ENCODE peak calls at places on chromosomes 12 and 14, in ten cellular contexts. V is tibial nerve, S is GM23338, D is testis, M is cardiac fibroblast, W is HepG2, T is AG10803, G is heart right ventricle, F is AG04450, X is gastrocnemius medialis. A is an unnamed sample.

GRCh38 chr12:41486718-41487117 is 298.6 kb downstream of the PDZRN4 start:
- DNase-seq in F (peak), D (no peak), G (no peak), T (peak), M (peak), V (no peak), W (no peak), S (peak), X (no peak), A (no peak)

GRCh38 chr12:95446511-95446910 is 27.4 kb upstream of the METAP2 start:
- DNase-seq in T (peak), W (peak), X (no peak), G (peak), D (peak), F (no peak), S (peak), V (peak), M (peak), A (peak)

GRCh38 chr12:65960820-65961691 is 136.8 kb downstream of the HMGA2 start:
- DNase-seq in M (no peak), X (no peak), S (no peak), W (peak), T (no peak), V (no peak), D (no peak), F (no peak), G (no peak), A (no peak)

GRCh38 chr12:121786441-121786825 is 7.1 kb downstream of the RHOF start:
- DNase-seq in M (peak), T (peak), X (peak), V (no peak), S (no peak), G (no peak), D (no peak), W (peak), F (peak), A (peak)

GRCh38 chr12:121812921-121813896 is 9.4 kb downstream of the SETD1B start:
- DNase-seq in X (no peak), S (no peak), V (peak), F (no peak), W (no peak), T (peak), G (no peak), M (peak), D (peak), A (peak)

GRCh38 chr12:50615534-50616296 is 110.9 kb downstream of the DIP2B start:
- DNase-seq in V (no peak), S (no peak), X (no peak), W (no peak), M (no peak), G (no peak), D (no peak), T (peak), F (no peak), A (no peak)

GRCh38 chr12:1047898-1048660 is 57.1 kb downstream of the ERC1 start:
- DNase-seq in G (no peak), V (no peak), T (peak), W (no peak), F (no peak), X (no peak), S (peak), M (peak), D (peak), A (no peak)

GRCh38 chr14:55707365-55707804 is 127.4 kb downstream of the KTN1 start:
- DNase-seq in W (peak), F (no peak), S (peak), X (no peak), G (no peak), D (no peak), V (peak), T (peak), M (peak), A (no peak)

GRCh38 chr12:100718212-100718611 is 76.4 kb upstream of the ANO4 start:
- DNase-seq in S (no peak), T (peak), W (no peak), F (no peak), D (no peak), G (no peak), M (peak), X (no peak), V (no peak), A (no peak)

GRCh38 chr12:46264057-46264456 is 4.8 kb downstream of the SLC38A1 start:
- DNase-seq in T (peak), S (no peak), V (no peak), G (no peak), D (no peak), F (no peak), X (no peak), M (peak), W (no peak), A (no peak)

GRCh38 chr14:63663428-63664142 is 21.9 kb upstream of the WDR89 start:
- DNase-seq in F (no peak), G (no peak), T (no peak), V (no peak), M (peak), D (no peak), S (no peak), X (no peak), W (peak), A (no peak)

GRCh38 chr12:97109441-97109840 is 202.4 kb downstream of the NEDD1 start:
- DNase-seq in D (no peak), W (no peak), G (no peak), F (no peak), S (no peak), V (no peak), T (no peak), X (no peak), M (no peak), A (no peak)
- TF ChIP-seq CTCF in D (no peak), W (no peak), G (no peak), F (no peak), S (no peak), V (no peak), T (no peak), X (no peak), M (no peak), A (no peak)

GRCh38 chr12:104226672-104227071 is 11.1 kb downstream of the TXNRD1 start:
- DNase-seq in M (peak), T (peak), V (no peak), W (no peak), X (no peak), S (no peak), F (no peak), D (no peak), G (no peak), A (no peak)

GRCh38 chr12:104234926-104235499 is 19.4 kb downstream of the TXNRD1 start:
- DNase-seq in D (no peak), W (no peak), G (no peak), M (no peak), F (no peak), S (no peak), T (no peak), X (no peak), V (no peak), A (no peak)

GRCh38 chr12:104232609-104233280 is 17.2 kb downstream of the TXNRD1 start:
- DNase-seq in S (no peak), V (no peak), D (no peak), M (no peak), F (no peak), X (no peak), W (no peak), G (no peak), T (no peak), A (no peak)

GRCh38 chr12:104230704-104231103 is 15.1 kb downstream of the TXNRD1 start:
- DNase-seq in F (no peak), V (no peak), G (no peak), T (no peak), X (no peak), W (no peak), S (peak), M (no peak), D (no peak), A (no peak)

GRCh38 chr12:104230304-104230703 is 14.7 kb downstream of the TXNRD1 start:
- DNase-seq in S (no peak), X (no peak), W (no peak), D (no peak), F (no peak), M (no peak), V (no peak), T (no peak), G (no peak), A (no peak)
- TF ChIP-seq CTCF in S (no peak), X (no peak), W (no peak), D (peak), F (no peak), M (peak), V (no peak), T (no peak), G (peak), A (no peak)

DNA sequence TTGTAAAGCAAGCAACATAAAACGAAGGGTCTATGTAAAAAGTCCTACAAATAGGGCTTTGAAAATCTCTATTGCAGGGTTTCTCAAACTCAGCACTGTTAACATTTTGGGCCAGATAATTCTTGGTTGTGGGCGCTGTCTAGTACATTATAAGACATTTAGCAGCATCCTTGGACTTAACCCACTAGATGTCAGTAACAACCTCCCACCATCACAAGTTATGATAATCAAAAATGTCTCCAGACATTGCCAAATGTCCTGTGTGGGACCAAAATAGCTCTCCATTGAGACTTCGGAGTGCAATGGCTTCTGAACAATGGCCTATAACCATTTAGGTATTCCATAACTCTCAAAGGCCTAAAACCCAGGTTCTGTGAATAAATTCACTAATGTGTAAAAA is 22.9 kb upstream of the DHRS7 start:
- DNase-seq in D (no peak), V (no peak), S (no peak), G (no peak), X (no peak), M (peak), T (no peak), F (no peak), W (no peak), A (no peak)
- TF ChIP-seq CTCF in D (no peak), V (no peak), S (no peak), G (peak), X (no peak), M (no peak), T (no peak), F (no peak), W (no peak), A (no peak)

GRCh38 chr14:30339311-30339901 is 219.6 kb upstream of the G2E3 start:
- DNase-seq in S (no peak), D (no peak), G (no peak), X (no peak), M (no peak), W (no peak), V (no peak), F (no peak), T (no peak), A (no peak)
- TF ChIP-seq CTCF in S (no peak), D (no peak), G (no peak), X (no peak), M (no peak), W (no peak), V (no peak), F (no peak), T (no peak), A (no peak)

GRCh38 chr12:113929312-113929989 is 36.7 kb downstream of the RBM19 start:
- DNase-seq in F (no peak), G (no peak), W (no peak), V (no peak), D (no peak), M (no peak), S (no peak), T (no peak), X (no peak), A (no peak)

GRCh38 chr12:113930249-113930648 is 35.9 kb downstream of the RBM19 start:
- DNase-seq in F (no peak), X (no peak), S (no peak), T (no peak), D (no peak), G (no peak), M (no peak), V (no peak), W (no peak), A (no peak)

GRCh38 chr12:113924341-113924740 is 41.8 kb downstream of the RBM19 start:
- DNase-seq in M (no peak), T (no peak), V (no peak), W (no peak), S (no peak), D (no peak), G (no peak), X (no peak), F (no peak), A (no peak)

GRCh38 chr12:113923251-113923650 is 42.9 kb downstream of the RBM19 start:
- DNase-seq in D (no peak), V (no peak), F (no peak), W (no peak), M (no peak), X (no peak), S (no peak), G (no peak), T (no peak), A (no peak)

DNA sequence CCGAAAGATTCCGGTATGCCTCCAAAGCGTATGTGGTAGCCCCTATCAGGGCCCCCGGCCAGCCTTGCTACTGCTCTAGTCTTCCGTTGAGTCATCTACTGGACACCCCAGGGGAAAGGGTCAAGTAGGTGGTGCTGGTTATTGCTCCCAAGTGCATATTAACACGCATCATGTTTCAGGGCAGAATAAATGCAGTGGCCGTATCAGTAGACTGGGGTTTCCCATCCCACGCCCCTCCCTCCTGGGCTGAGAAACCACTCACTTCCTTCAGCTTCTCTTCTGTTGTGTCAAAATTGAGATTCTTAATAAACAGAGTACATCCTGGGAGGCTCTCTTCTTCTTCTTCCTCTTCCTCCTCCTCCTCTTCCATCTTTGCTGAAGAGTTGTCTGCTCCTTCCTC is 39.3 kb downstream of the RBM19 start:
- DNase-seq in W (no peak), G (no peak), S (no peak), X (no peak), T (no peak), M (no peak), V (no peak), F (no peak), D (no peak), A (no peak)
- TF ChIP-seq CTCF in W (no peak), G (no peak), S (no peak), X (no peak), T (no peak), M (no peak), V (no peak), F (no peak), D (no peak), A (no peak)